ENCODE peak calls at places on chromosomes 2 and 18, in nine cellular contexts. One of them, this sample, is unnamed.
A peak's percentile ranks its signal among the peaks of the same experiment; 100 is the strongest.

GRCh38 chr2:67451086-67451832 is 54.1 kb downstream of the ETAA1 start:
- DNase-seq in H54: peak; percentile 10
- DNase-seq in IMR-90: peak; percentile 85
- DNase-seq in right lobe of liver: no peak
- DNase-seq in NB4: no peak
- DNase-seq in uterus: no peak
- DNase-seq in HCT116: no peak
- DNase-seq in A549: peak; percentile 76
- DNase-seq in tibial nerve: no peak
- DNase-seq in this sample: no peak

GRCh38 chr2:108613261-108614042 is 79.2 kb downstream of the LIMS1 start:
- DNase-seq in H54: no peak
- DNase-seq in IMR-90: peak; percentile 47
- DNase-seq in right lobe of liver: no peak
- DNase-seq in NB4: no peak
- DNase-seq in uterus: no peak
- DNase-seq in HCT116: no peak
- DNase-seq in A549: no peak
- DNase-seq in tibial nerve: no peak
- DNase-seq in this sample: no peak

GRCh38 chr18:14935210-14935609 is 187.2 kb downstream of the ANKRD30B start:
- DNase-seq in H54: no peak
- DNase-seq in IMR-90: no peak
- DNase-seq in right lobe of liver: no peak
- DNase-seq in NB4: no peak
- DNase-seq in uterus: no peak
- DNase-seq in HCT116: no peak
- DNase-seq in A549: no peak
- DNase-seq in tibial nerve: no peak
- DNase-seq in this sample: no peak

GRCh38 chr18:48186084-48186798 is 222.9 kb downstream of the ZBTB7C start:
- DNase-seq in H54: no peak
- DNase-seq in IMR-90: no peak
- DNase-seq in right lobe of liver: no peak
- DNase-seq in NB4: peak; percentile 30
- DNase-seq in uterus: peak; percentile 36
- DNase-seq in HCT116: no peak
- DNase-seq in A549: no peak
- DNase-seq in tibial nerve: no peak
- DNase-seq in this sample: no peak

GRCh38 chr2:187826023-187826422 is 271.8 kb upstream of the TFPI start:
- DNase-seq in H54: peak; percentile 5
- DNase-seq in IMR-90: no peak
- DNase-seq in right lobe of liver: no peak
- DNase-seq in NB4: no peak
- DNase-seq in uterus: no peak
- DNase-seq in HCT116: no peak
- DNase-seq in A549: no peak
- DNase-seq in tibial nerve: no peak
- DNase-seq in this sample: no peak

GRCh38 chr18:54805571-54806334 is 22.5 kb upstream of the RAB27B start:
- DNase-seq in H54: peak; percentile 6
- DNase-seq in IMR-90: peak; percentile 87
- DNase-seq in right lobe of liver: no peak
- DNase-seq in NB4: peak; percentile 91
- DNase-seq in uterus: no peak
- DNase-seq in HCT116: no peak
- DNase-seq in A549: peak; percentile 26
- DNase-seq in tibial nerve: no peak
- DNase-seq in this sample: no peak

GRCh38 chr2:113361051-113361450 is 76.4 kb upstream of the ZNG1B start:
- DNase-seq in H54: no peak
- DNase-seq in IMR-90: no peak
- DNase-seq in right lobe of liver: no peak
- DNase-seq in NB4: no peak
- DNase-seq in uterus: no peak
- DNase-seq in HCT116: no peak
- DNase-seq in A549: no peak
- DNase-seq in tibial nerve: no peak
- DNase-seq in this sample: no peak

GRCh38 chr18:37937287-37937686 is 371.7 kb upstream of the CELF4 start:
- DNase-seq in H54: no peak
- DNase-seq in IMR-90: no peak
- DNase-seq in right lobe of liver: no peak
- DNase-seq in NB4: no peak
- DNase-seq in uterus: no peak
- DNase-seq in HCT116: no peak
- DNase-seq in A549: no peak
- DNase-seq in tibial nerve: no peak
- DNase-seq in this sample: no peak

GRCh38 chr18:34710430-34711386 is 610 bp downstream of the DTNA start:
- DNase-seq in H54: no peak
- DNase-seq in IMR-90: peak; percentile 66
- DNase-seq in right lobe of liver: no peak
- DNase-seq in NB4: peak; percentile 18
- DNase-seq in uterus: peak; percentile 48
- DNase-seq in HCT116: no peak
- DNase-seq in A549: no peak
- DNase-seq in tibial nerve: no peak
- DNase-seq in this sample: no peak

GRCh38 chr2:168848220-168848619 is 42.0 kb downstream of the SPC25 start:
- DNase-seq in H54: no peak
- DNase-seq in IMR-90: no peak
- DNase-seq in right lobe of liver: no peak
- DNase-seq in NB4: peak; percentile 8
- DNase-seq in uterus: no peak
- DNase-seq in HCT116: no peak
- DNase-seq in A549: no peak
- DNase-seq in tibial nerve: no peak
- DNase-seq in this sample: no peak

GRCh38 chr18:76380791-76381405 is 114.1 kb downstream of the ZNF516 start:
- DNase-seq in H54: peak; percentile 12
- DNase-seq in IMR-90: no peak
- DNase-seq in right lobe of liver: no peak
- DNase-seq in NB4: no peak
- DNase-seq in uterus: peak; percentile 27
- DNase-seq in HCT116: peak; percentile 35
- DNase-seq in A549: peak; percentile 38
- DNase-seq in tibial nerve: no peak
- DNase-seq in this sample: peak; percentile 90

GRCh38 chr2:168462543-168463045 is 6.5 kb downstream of the CERS6 start:
- DNase-seq in H54: no peak
- DNase-seq in IMR-90: no peak
- DNase-seq in right lobe of liver: no peak
- DNase-seq in NB4: peak; percentile 26
- DNase-seq in uterus: no peak
- DNase-seq in HCT116: no peak
- DNase-seq in A549: no peak
- DNase-seq in tibial nerve: no peak
- DNase-seq in this sample: no peak

GRCh38 chr2:57479994-57480393 is 566.6 kb upstream of the VRK2 start:
- DNase-seq in H54: no peak
- DNase-seq in IMR-90: no peak
- DNase-seq in right lobe of liver: no peak
- DNase-seq in NB4: no peak
- DNase-seq in uterus: no peak
- DNase-seq in HCT116: peak; percentile 18
- DNase-seq in A549: no peak
- DNase-seq in tibial nerve: no peak
- DNase-seq in this sample: no peak

GRCh38 chr2:118150294-118150693 is 62.0 kb downstream of the INSIG2 start:
- DNase-seq in H54: no peak
- DNase-seq in IMR-90: no peak
- DNase-seq in right lobe of liver: no peak
- DNase-seq in NB4: no peak
- DNase-seq in uterus: no peak
- DNase-seq in HCT116: no peak
- DNase-seq in A549: no peak
- DNase-seq in tibial nerve: no peak
- DNase-seq in this sample: no peak

GRCh38 chr2:232562515-232563151 is 12.1 kb downstream of the EIF4E2 start:
- DNase-seq in H54: no peak
- DNase-seq in IMR-90: no peak
- DNase-seq in right lobe of liver: no peak
- DNase-seq in NB4: no peak
- DNase-seq in uterus: no peak
- DNase-seq in HCT116: no peak
- DNase-seq in A549: no peak
- DNase-seq in tibial nerve: no peak
- DNase-seq in this sample: no peak

GRCh38 chr2:30871440-30871839 is 64.2 kb upstream of the CAPN13 start:
- DNase-seq in H54: no peak
- DNase-seq in IMR-90: no peak
- DNase-seq in right lobe of liver: no peak
- DNase-seq in NB4: no peak
- DNase-seq in uterus: no peak
- DNase-seq in HCT116: no peak
- DNase-seq in A549: no peak
- DNase-seq in tibial nerve: no peak
- DNase-seq in this sample: no peak

GRCh38 chr2:120733238-120733942 is 2.3 kb upstream of the GLI2 start:
- DNase-seq in H54: no peak
- DNase-seq in IMR-90: peak; percentile 33
- DNase-seq in right lobe of liver: no peak
- DNase-seq in NB4: no peak
- DNase-seq in uterus: no peak
- DNase-seq in HCT116: no peak
- DNase-seq in A549: no peak
- DNase-seq in tibial nerve: no peak
- DNase-seq in this sample: no peak

GRCh38 chr2:79189465-79189864 is 29.9 kb upstream of the REG3A start:
- DNase-seq in H54: no peak
- DNase-seq in IMR-90: no peak
- DNase-seq in right lobe of liver: no peak
- DNase-seq in NB4: no peak
- DNase-seq in uterus: no peak
- DNase-seq in HCT116: no peak
- DNase-seq in A549: no peak
- DNase-seq in tibial nerve: no peak
- DNase-seq in this sample: no peak

GRCh38 chr2:96832751-96833507 is 10.9 kb downstream of the ANKRD23 start:
- DNase-seq in H54: peak; percentile 70
- DNase-seq in IMR-90: peak; percentile 64
- DNase-seq in right lobe of liver: peak; percentile 95
- DNase-seq in NB4: no peak
- DNase-seq in uterus: peak; percentile 49
- DNase-seq in HCT116: no peak
- DNase-seq in A549: peak; percentile 67
- DNase-seq in tibial nerve: no peak
- DNase-seq in this sample: no peak

DNA sequence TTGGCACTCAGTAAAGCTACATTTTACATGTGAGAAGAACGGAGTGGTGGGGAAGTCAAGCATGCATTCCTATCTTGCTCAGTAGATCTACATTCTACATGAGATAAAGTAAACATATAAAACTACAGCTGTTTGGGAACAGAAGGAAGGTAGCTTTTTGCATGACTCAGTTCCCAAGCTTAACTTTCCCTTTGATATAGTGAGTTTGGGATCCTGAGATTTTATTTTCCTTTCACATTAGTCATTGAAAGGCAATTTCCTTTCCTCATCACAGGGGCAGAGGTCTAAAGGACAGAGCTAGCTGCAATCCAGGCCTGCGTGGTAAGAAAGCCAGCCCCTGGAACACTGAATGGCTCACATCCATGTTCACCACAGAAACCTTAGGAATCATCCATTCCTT is 257.2 kb downstream of the SRBD1 start:
- DNase-seq in H54: peak; percentile 60
- DNase-seq in IMR-90: peak; percentile 99
- DNase-seq in right lobe of liver: no peak
- DNase-seq in NB4: no peak
- DNase-seq in uterus: no peak
- DNase-seq in HCT116: no peak
- DNase-seq in A549: peak; percentile 69
- DNase-seq in tibial nerve: no peak
- DNase-seq in this sample: no peak
- TF ChIP-seq POLR2A in H54: no peak
- TF ChIP-seq POLR2A in IMR-90: no peak
- TF ChIP-seq POLR2A in right lobe of liver: no peak
- TF ChIP-seq POLR2A in NB4: no peak
- TF ChIP-seq POLR2A in uterus: no peak
- TF ChIP-seq POLR2A in HCT116: no peak
- TF ChIP-seq POLR2A in A549: no peak
- TF ChIP-seq POLR2A in tibial nerve: no peak
- TF ChIP-seq POLR2A in this sample: no peak

DNA sequence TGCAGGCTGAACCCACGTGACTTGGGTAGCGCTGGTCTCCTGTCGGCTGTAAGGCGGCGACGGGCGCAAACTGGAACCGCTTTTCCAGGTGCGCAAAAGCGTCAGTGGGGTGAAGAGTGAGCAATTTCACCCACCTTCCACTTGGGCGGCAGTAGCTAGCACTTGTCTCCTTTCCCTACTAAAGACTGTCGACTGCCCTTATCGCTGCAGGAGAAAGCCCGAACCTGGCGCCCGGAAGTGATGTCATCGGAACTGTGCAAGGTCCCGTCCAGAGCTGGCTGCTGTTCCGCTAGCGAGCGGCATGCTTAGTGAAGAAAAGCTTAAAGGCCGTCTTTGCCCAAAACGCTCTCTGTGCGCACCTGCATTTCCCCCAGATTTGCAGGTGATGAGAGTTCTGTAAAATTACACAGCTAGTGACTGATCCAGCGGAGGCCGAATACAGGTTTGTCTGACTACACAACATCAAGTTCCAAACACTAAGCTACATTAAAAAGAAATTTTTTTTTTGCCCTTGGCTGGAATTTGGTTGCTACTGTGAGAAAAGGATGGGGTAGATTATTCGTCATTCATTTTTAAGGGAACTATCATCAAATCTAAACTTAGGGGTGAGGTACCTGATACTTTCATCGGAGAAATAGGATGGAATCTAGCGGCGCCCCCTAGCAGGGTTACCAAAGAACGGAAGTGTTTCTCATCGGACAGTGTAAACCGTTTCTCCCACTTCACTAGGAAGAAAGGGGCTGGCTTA is at the start of gene OSGEPL1:
- DNase-seq in H54: peak; percentile 68
- DNase-seq in IMR-90: peak; percentile 90
- DNase-seq in right lobe of liver: peak; percentile 96
- DNase-seq in NB4: peak; percentile 96
- DNase-seq in uterus: peak; percentile 94
- DNase-seq in HCT116: peak; percentile 96
- DNase-seq in A549: peak; percentile 97
- DNase-seq in tibial nerve: peak; percentile 79
- DNase-seq in this sample: peak; percentile 91
- TF ChIP-seq POLR2A in H54: peak; percentile 69
- TF ChIP-seq POLR2A in IMR-90: peak; percentile 26
- TF ChIP-seq POLR2A in right lobe of liver: peak; percentile 60
- TF ChIP-seq POLR2A in NB4: peak; percentile 81
- TF ChIP-seq POLR2A in uterus: no peak
- TF ChIP-seq POLR2A in HCT116: peak; percentile 77
- TF ChIP-seq POLR2A in A549: peak; percentile 88
- TF ChIP-seq POLR2A in tibial nerve: no peak
- TF ChIP-seq POLR2A in this sample: peak; percentile 49

GRCh38 chr2:16442971-16443370 is 222.7 kb downstream of the CYRIA start:
- DNase-seq in H54: no peak
- DNase-seq in IMR-90: no peak
- DNase-seq in right lobe of liver: no peak
- DNase-seq in NB4: no peak
- DNase-seq in uterus: no peak
- DNase-seq in HCT116: no peak
- DNase-seq in A549: no peak
- DNase-seq in tibial nerve: no peak
- DNase-seq in this sample: no peak
- TF ChIP-seq POLR2A in H54: no peak
- TF ChIP-seq POLR2A in IMR-90: no peak
- TF ChIP-seq POLR2A in right lobe of liver: no peak
- TF ChIP-seq POLR2A in NB4: no peak
- TF ChIP-seq POLR2A in uterus: no peak
- TF ChIP-seq POLR2A in HCT116: no peak
- TF ChIP-seq POLR2A in A549: no peak
- TF ChIP-seq POLR2A in tibial nerve: no peak
- TF ChIP-seq POLR2A in this sample: no peak

GRCh38 chr18:31101148-31102019 is 837 bp downstream of the DSC2 start:
- DNase-seq in H54: no peak
- DNase-seq in IMR-90: no peak
- DNase-seq in right lobe of liver: peak; percentile 93
- DNase-seq in NB4: peak; percentile 76
- DNase-seq in uterus: peak; percentile 16
- DNase-seq in HCT116: no peak
- DNase-seq in A549: peak; percentile 13
- DNase-seq in tibial nerve: peak; percentile 35
- DNase-seq in this sample: no peak
- TF ChIP-seq POLR2A in H54: no peak
- TF ChIP-seq POLR2A in IMR-90: no peak
- TF ChIP-seq POLR2A in right lobe of liver: peak; percentile 41
- TF ChIP-seq POLR2A in NB4: no peak
- TF ChIP-seq POLR2A in uterus: peak; percentile 24
- TF ChIP-seq POLR2A in HCT116: no peak
- TF ChIP-seq POLR2A in A549: no peak
- TF ChIP-seq POLR2A in tibial nerve: no peak
- TF ChIP-seq POLR2A in this sample: peak; percentile 67

This sample was measured in H1.